ENCODE peak calls at places on chromosomes 13 and 19, in five cellular contexts. F is heart left ventricle; B is CD8-positive, alpha-beta T cell; E is CD4-positive, CD25-positive, alpha-beta regulatory T cell; C is transverse colon. G is an unnamed sample. For H3K4me1 and H3K36me3, the result is how much of the 10 kb centered on the place peaks cover.

GRCh38 chr19:1315470-1316166 is 29.9 kb downstream of the EFNA2 start:
- DNase-seq in C (peak), E (no peak), F (peak), B (no peak), G (peak)

GRCh38 chr13:91946498-91947070 is 548.2 kb downstream of the GPC5 start:
- DNase-seq in F (no peak), B (no peak), E (no peak), C (no peak), G (no peak)

GRCh38 chr13:99355267-99356215 is 48.3 kb upstream of the GPR183 start:
- DNase-seq in C (no peak), B (no peak), F (no peak), E (no peak), G (no peak)

GRCh38 chr13:97307882-97308624 is 85.9 kb downstream of the MBNL2 start:
- DNase-seq in E (no peak), F (peak), C (no peak), B (no peak), G (no peak)

GRCh38 chr13:39895254-39895653 is 239.8 kb downstream of the COG6 start:
- DNase-seq in B (no peak), F (no peak), E (no peak), C (no peak), G (no peak)

GRCh38 chr19:1189419-1189818 is 15.4 kb upstream of the SBNO2 start:
- DNase-seq in E (no peak), F (no peak), C (no peak), B (no peak), G (no peak)

GRCh38 chr13:112651306-112651705 is 38.5 kb upstream of the ATP11A start:
- DNase-seq in B (no peak), F (no peak), E (no peak), C (no peak), G (no peak)

GRCh38 chr13:30510811-30511371 is 45.2 kb upstream of the HMGB1 start:
- DNase-seq in E (no peak), B (no peak), C (no peak), F (no peak), G (no peak)

GRCh38 chr13:75993823-75994222 is 357.7 kb downstream of the LMO7 start:
- DNase-seq in B (no peak), E (no peak), C (no peak), F (no peak), G (no peak)

GRCh38 chr13:99439048-99439447 is 62.2 kb upstream of the TM9SF2 start:
- DNase-seq in B (no peak), C (no peak), E (no peak), F (no peak), G (no peak)

GRCh38 chr19:57815247-57816075 is 748 bp upstream of the ZNF552 start:
- DNase-seq in C (no peak), B (no peak), E (no peak), F (no peak), G (peak)

GRCh38 chr19:7925171-7925837 is 631 bp downstream of the CTXN1 start:
- DNase-seq in B (peak), C (peak), F (peak), E (peak), G (peak)

GRCh38 chr13:26280295-26280694 is 26.4 kb downstream of the CDK8 start:
- DNase-seq in E (no peak), C (no peak), B (no peak), F (no peak), G (no peak)

GRCh38 chr19:33390908-33391630 is 17.6 kb downstream of the CEBPG start:
- DNase-seq in B (no peak), E (no peak), C (no peak), F (peak), G (no peak)
- H3K4me1 ChIP-seq in B (under half), E (under half), C (half or more), F (half or more), G (under half)

GRCh38 chr19:39370735-39371134 is 20.2 kb downstream of the PAF1 start:
- DNase-seq in E (no peak), C (no peak), B (no peak), F (no peak), G (no peak)

GRCh38 chr19:39372047-39372802 is 18.7 kb downstream of the PAF1 start:
- DNase-seq in F (peak), E (no peak), B (no peak), C (peak), G (no peak)

GRCh38 chr19:39365531-39365930 is 23.3 kb downstream of the SAMD4B start:
- DNase-seq in C (no peak), B (no peak), E (no peak), F (no peak), G (no peak)

GRCh38 chr19:39372941-39373340 is 18.0 kb downstream of the PAF1 start:
- DNase-seq in F (no peak), C (no peak), E (no peak), B (no peak), G (no peak)

GRCh38 chr19:39369200-39369599 is 21.7 kb downstream of the PAF1 start:
- DNase-seq in B (no peak), C (no peak), E (no peak), F (no peak), G (no peak)
- H3K36me3 ChIP-seq in B (under half), C (under half), E (half or more), F (half or more), G (under half)

GRCh38 chr19:31314849-31315620 is 34.2 kb downstream of the TSHZ3 start:
- DNase-seq in E (no peak), B (no peak), C (no peak), F (no peak), G (no peak)

GRCh38 chr19:31312629-31313244 is 36.5 kb downstream of the TSHZ3 start:
- DNase-seq in E (no peak), B (no peak), C (no peak), F (no peak), G (no peak)

GRCh38 chr19:31313291-31314030 is 35.8 kb downstream of the TSHZ3 start:
- DNase-seq in F (no peak), C (no peak), B (no peak), E (no peak), G (no peak)

GRCh38 chr19:31315621-31316011 is 33.6 kb downstream of the TSHZ3 start:
- DNase-seq in C (no peak), E (no peak), B (no peak), F (no peak), G (no peak)

DNA sequence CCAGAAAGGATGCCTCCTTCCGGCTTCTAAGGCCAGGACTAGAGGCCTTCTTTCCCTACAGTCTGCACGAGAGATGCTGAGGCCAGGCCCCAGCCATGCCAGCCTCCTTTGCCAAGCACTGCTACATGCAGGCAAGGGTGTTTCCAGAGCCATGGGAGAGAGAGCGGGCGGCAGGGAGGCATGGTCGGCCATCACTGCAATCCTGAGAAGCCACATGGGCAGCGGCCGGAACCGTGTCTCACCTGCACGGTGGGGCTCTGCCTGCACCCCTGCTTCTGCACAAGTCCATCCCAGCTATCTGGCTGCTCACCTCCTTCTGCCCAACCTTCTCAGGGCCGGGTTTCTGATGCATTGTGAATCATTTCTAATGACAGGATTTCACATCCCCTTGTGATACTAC is 35.1 kb downstream of the TSHZ3 start:
- DNase-seq in E (no peak), B (no peak), C (no peak), F (no peak), G (no peak)
- H3K4me1 ChIP-seq in E (under half), B (under half), C (under half), F (under half), G (under half)

GRCh38 chr13:45336025-45336800 is 4.8 kb downstream of the TPT1 start:
- DNase-seq in B (no peak), F (no peak), E (no peak), C (no peak), G (no peak)

GRCh38 chr13:45337803-45338202 is 3.2 kb downstream of the TPT1 start:
- DNase-seq in E (no peak), F (no peak), B (no peak), C (no peak), G (no peak)

GRCh38 chr13:45339399-45339798 is 1.6 kb downstream of the TPT1 start:
- DNase-seq in B (no peak), C (no peak), F (no peak), E (no peak), G (no peak)

GRCh38 chr13:45335397-45336024 is 5.5 kb downstream of the TPT1 start:
- DNase-seq in E (no peak), B (no peak), F (no peak), C (no peak), G (peak)

GRCh38 chr13:45337395-45337794 is 3.6 kb downstream of the TPT1 start:
- DNase-seq in B (no peak), E (no peak), C (no peak), F (no peak), G (no peak)
- H3K36me3 ChIP-seq in B (under half), E (under half), C (under half), F (half or more), G (under half)

GRCh38 chr19:29672933-29673336 is 7.7 kb downstream of the PLEKHF1 start:
- DNase-seq in B (peak), C (peak), E (peak), F (peak), G (peak)
- H3K4me1 ChIP-seq in B (half or more), C (under half), E (half or more), F (half or more), G (under half)

GRCh38 chr19:45785781-45786532 is 3.7 kb upstream of the DMPK start:
- DNase-seq in E (no peak), B (no peak), F (peak), C (no peak), G (no peak)
- H3K36me3 ChIP-seq in E (under half), B (under half), F (under half), C (under half), G (under half)

G was measured in small intestine.